ENCODE peak calls at places on chromosomes 4 and X, in four cellular contexts. V, L, R and T are unnamed samples.
A peak's percentile ranks its signal among the peaks of the same experiment; 100 is the strongest.

GRCh38 chr4:113276448-113277158 is 227.2 kb downstream of the ANK2 start:
- DNase-seq in R (no peak), V (no peak), L (no peak), T (no peak)

GRCh38 chr4:143352052-143352451 is 15.4 kb downstream of the GAB1 start:
- DNase-seq in V (no peak), L (no peak), R (no peak), T (no peak)

GRCh38 chrX:8627796-8628195 is 104.1 kb downstream of the ANOS1 start:
- DNase-seq in V (no peak), R (no peak), L (no peak), T (no peak)

GRCh38 chr4:5212255-5213032 is 161.2 kb downstream of the STK32B start:
- DNase-seq in L (no peak), V (no peak), R (no peak), T (no peak)

GRCh38 chr4:140268441-140268840 is 105.0 kb upstream of the SCOC start:
- DNase-seq in V (no peak), L (no peak), R (no peak), T (no peak)

GRCh38 chrX:40772290-40772689 is 36.9 kb upstream of the MED14 start:
- DNase-seq in R (no peak), V (no peak), L (no peak), T (no peak)

GRCh38 chr4:76589402-76589801 is 154.4 kb downstream of the SHROOM3 start:
- DNase-seq in V (no peak), L (no peak), R (no peak), T (no peak)

GRCh38 chr4:145939241-145939640 is 618 bp upstream of the ZNF827 start:
- DNase-seq in V (no peak), R (no peak), L (no peak), T (no peak)

GRCh38 chrX:154714925-154715324 is 36.0 kb downstream of the GAB3 start:
- DNase-seq in R (peak; percentile 12), V (no peak), L (no peak), T (no peak)

GRCh38 chr4:88264338-88264737 is 20.0 kb downstream of the PPM1K start:
- DNase-seq in L (no peak), R (no peak), V (no peak), T (no peak)

GRCh38 chr4:137534516-137534915 is 2.2 kb upstream of the PCDH18 start:
- DNase-seq in L (no peak), V (no peak), R (no peak), T (no peak)

GRCh38 chrX:150086371-150086770 is 148.1 kb upstream of the EOLA2 start:
- DNase-seq in V (no peak), L (no peak), R (peak; percentile 1), T (no peak)

GRCh38 chrX:48813605-48814004 is 11.7 kb downstream of the HDAC6 start:
- DNase-seq in L (no peak), R (no peak), V (no peak), T (peak; percentile 3)

GRCh38 chr4:89814362-89814761 is 22.6 kb downstream of the SNCA start:
- DNase-seq in R (no peak), L (no peak), V (no peak), T (no peak)

GRCh38 chr4:86955888-86956451 is 21.2 kb downstream of the AFF1 start:
- DNase-seq in R (no peak), V (no peak), L (no peak), T (no peak)

GRCh38 chr4:151304755-151305154 is 20.6 kb downstream of the SH3D19 start:
- DNase-seq in L (no peak), R (no peak), V (no peak), T (no peak)

GRCh38 chrX:39705299-39705698 is 392.5 kb downstream of the BCOR start:
- DNase-seq in V (no peak), L (peak; percentile 90), R (no peak), T (no peak)

GRCh38 chrX:113514906-113515305 is 674.3 kb upstream of the AMOT start:
- DNase-seq in V (no peak), R (peak; percentile 47), L (no peak), T (no peak)

GRCh38 chrX:119468930-119469635 is 839 bp downstream of the SLC25A5 start:
- DNase-seq in V (peak; percentile 25), R (peak; percentile 45), L (peak; percentile 94), T (peak; percentile 63)

GRCh38 chr4:156677136-156677535 is 294.5 kb downstream of the PDGFC start:
- DNase-seq in L (no peak), V (no peak), R (peak; percentile 38), T (no peak)

GRCh38 chrX:9562851-9563250 is 98.0 kb downstream of the TBL1X start:
- DNase-seq in L (no peak), V (no peak), R (peak; percentile 63), T (no peak)

GRCh38 chr4:801436-802124 is 24.3 kb downstream of the CPLX1 start:
- DNase-seq in L (no peak), R (no peak), V (no peak), T (no peak)

GRCh38 chrX:97847885-97848679 is 964.4 kb downstream of the RPA4 start:
- DNase-seq in R (no peak), V (no peak), L (no peak), T (no peak)

GRCh38 chr4:78922207-78922606 is 17.0 kb downstream of the PAQR3 start:
- DNase-seq in V (no peak), R (no peak), L (no peak), T (no peak)

GRCh38 chr4:15149234-15149841 is 147.1 kb downstream of the CPEB2 start:
- DNase-seq in V (no peak), L (no peak), R (no peak), T (no peak)

GRCh38 chr4:5863461-5864113 is 29.3 kb downstream of the CRMP1 start:
- DNase-seq in R (no peak), L (no peak), V (no peak), T (no peak)

GRCh38 chr4:118410143-118410542 is 57.3 kb upstream of the PRSS12 start:
- DNase-seq in L (no peak), V (no peak), R (no peak), T (no peak)

GRCh38 chr4:68463796-68464195 is 16.5 kb downstream of the TMPRSS11E start:
- DNase-seq in R (no peak), L (no peak), V (no peak), T (no peak)

GRCh38 chr4:43066415-43066814 is 173.9 kb downstream of the GRXCR1 start:
- DNase-seq in V (no peak), L (no peak), R (no peak), T (no peak)

GRCh38 chr4:107740381-107740780 is 20.3 kb upstream of the PAPSS1 start:
- DNase-seq in V (no peak), R (no peak), L (no peak), T (no peak)

GRCh38 chrX:40068048-40068447 is 29.7 kb downstream of the BCOR start:
- DNase-seq in L (no peak), V (no peak), R (no peak), T (no peak)

GRCh38 chrX:14670819-14671218 is 141.5 kb downstream of the GLRA2 start:
- DNase-seq in V (no peak), R (no peak), L (no peak), T (no peak)

GRCh38 chrX:12159799-12160198 is 21.5 kb downstream of the FRMPD4 start:
- DNase-seq in V (no peak), R (no peak), L (no peak), T (no peak)

GRCh38 chr4:107896158-107896645 is 35.1 kb upstream of the CYP2U1 start:
- DNase-seq in L (no peak), V (no peak), R (peak; percentile 36), T (no peak)

GRCh38 chrX:15384304-15384703 is at the start of gene VEGFD:
- DNase-seq in V (no peak), R (peak; percentile 54), L (no peak), T (no peak)

GRCh38 chr4:8316911-8317351 is 47.4 kb downstream of the HTRA3 start:
- DNase-seq in R (no peak), L (no peak), V (peak; percentile 3), T (no peak)

GRCh38 chr4:7397206-7398103 is 37.3 kb downstream of the PSAPL1 start:
- DNase-seq in L (no peak), R (no peak), V (no peak), T (no peak)

GRCh38 chr4:7981738-7982394 is 42.2 kb upstream of the AFAP1 start:
- DNase-seq in R (no peak), L (no peak), V (no peak), T (no peak)

GRCh38 chr4:151324449-151325319 is 721 bp downstream of the SH3D19 start:
- DNase-seq in V (no peak), R (peak; percentile 99), L (peak; percentile 85), T (no peak)

DNA sequence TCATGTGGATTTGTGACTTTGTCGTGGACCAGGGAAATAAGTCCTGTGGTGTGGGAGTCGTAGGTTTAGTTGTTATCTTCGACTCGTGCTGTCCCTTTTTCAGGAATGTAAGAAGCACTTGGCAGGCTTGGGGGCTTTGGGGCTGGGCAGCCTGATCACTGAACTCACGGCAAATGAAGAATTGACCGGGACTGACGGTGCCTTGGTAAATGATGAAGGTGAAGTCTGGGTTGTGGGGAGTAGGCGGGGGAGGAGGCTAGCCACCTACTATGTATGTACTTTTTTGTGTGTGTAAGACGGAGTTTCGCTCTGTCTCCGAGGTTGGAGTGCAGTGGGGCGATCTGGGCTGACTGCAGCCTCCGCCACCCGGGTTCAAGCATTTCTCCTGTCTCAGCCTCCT is 1.2 kb downstream of the TAF1 start:
- DNase-seq in R (no peak), L (no peak), V (no peak), T (no peak)
- H3K27ac ChIP-seq in R (peak overlapping the region; percentile 92), L (peak overlapping the region; percentile 92), V (peak overlapping the region; percentile 87), T (no peak overlapping the region)

GRCh38 chr4:184282895-184283654 is 65.4 kb upstream of the ENPP6 start:
- DNase-seq in L (no peak), V (no peak), R (no peak), T (no peak)

GRCh38 chr4:184284742-184285141 is 67.1 kb upstream of the ENPP6 start:
- DNase-seq in R (no peak), L (no peak), V (no peak), T (no peak)

GRCh38 chr4:184284336-184284690 is 66.6 kb upstream of the ENPP6 start:
- DNase-seq in V (no peak), R (no peak), L (no peak), T (no peak)

GRCh38 chr4:184282251-184282713 is 64.6 kb upstream of the ENPP6 start:
- DNase-seq in L (no peak), V (no peak), R (peak; percentile 61), T (no peak)

DNA sequence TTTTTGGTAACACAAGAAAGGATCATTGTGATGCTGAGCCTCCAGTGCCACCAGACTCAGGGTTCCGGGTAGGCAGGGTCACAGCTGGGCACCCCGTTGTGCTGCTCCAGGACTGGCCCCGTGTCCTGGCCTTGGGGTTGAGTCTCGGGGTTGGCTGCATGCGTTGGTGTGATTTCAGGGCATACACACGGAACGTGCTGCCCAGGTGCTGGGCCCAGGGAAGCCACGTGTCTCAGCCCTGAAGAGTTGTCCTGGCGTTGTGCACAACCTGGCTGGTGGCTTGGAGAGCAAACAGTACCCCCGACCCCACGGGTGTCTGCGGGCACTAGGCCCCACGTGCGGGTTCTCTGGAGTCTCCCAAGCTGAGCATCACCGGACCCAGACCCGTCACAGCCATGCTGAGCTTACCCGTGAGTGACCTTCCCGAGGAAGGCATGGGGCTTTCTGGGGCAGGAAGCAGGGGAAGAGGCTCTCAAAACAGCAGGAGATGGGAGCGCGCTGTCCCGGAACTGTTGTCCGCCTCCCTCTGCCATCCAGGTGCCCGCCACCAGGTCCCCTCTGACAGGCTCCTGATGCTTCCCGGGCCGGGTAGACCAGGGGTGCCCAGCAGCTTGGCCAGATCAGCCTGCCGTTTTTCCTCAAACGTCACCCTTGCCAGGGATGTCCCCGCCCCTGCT is 66.1 kb upstream of the ENPP6 start:
- DNase-seq in L (no peak), V (no peak), R (no peak), T (no peak)
- H3K27ac ChIP-seq in L (no peak overlapping the region), V (no peak overlapping the region), R (no peak overlapping the region), T (peak overlapping the region; percentile 91)

GRCh38 chrX:101507986-101508385 is 22.7 kb downstream of the ARMCX4 start:
- DNase-seq in L (no peak), V (no peak), R (no peak), T (no peak)
- H3K27ac ChIP-seq in L (no peak overlapping the region), V (no peak overlapping the region), R (no peak overlapping the region), T (no peak overlapping the region)

GRCh38 chr4:26217961-26218676 is 102.7 kb upstream of the RBPJ start:
- DNase-seq in V (no peak), L (peak; percentile 63), R (no peak), T (peak; percentile 44)
- H3K27ac ChIP-seq in V (peak overlapping the region; percentile 13), L (peak overlapping the region; percentile 36), R (no peak overlapping the region), T (peak overlapping the region; percentile 90)